ENCODE peak calls at places on chromosomes 11 and 22, in five cellular contexts. W, A, B, M and J are unnamed samples.

GRCh38 chr22:49042877-49043859 is 784.5 kb downstream of the BRD1 start:
- DNase-seq in A (no peak), B (no peak), M (no peak), W (no peak), J (no peak)

GRCh38 chr11:123580557-123581275 is 73.7 kb downstream of the SCN3B start:
- DNase-seq in A (peak), M (peak), B (peak), W (peak), J (peak)

GRCh38 chr11:78941226-78941851 is 366.7 kb upstream of the NARS2 start:
- DNase-seq in B (no peak), W (no peak), M (no peak), A (no peak), J (no peak)

GRCh38 chr22:20677684-20678242 is 96.2 kb upstream of the SERPIND1 start:
- DNase-seq in W (no peak), M (no peak), B (no peak), A (no peak), J (no peak)

GRCh38 chr11:3162410-3163240 is 2.5 kb downstream of the OSBPL5 start:
- DNase-seq in A (no peak), W (no peak), B (no peak), M (peak), J (no peak)

GRCh38 chr22:19937616-19938473 is 3.7 kb upstream of the COMT start:
- DNase-seq in A (no peak), M (no peak), W (no peak), B (no peak), J (no peak)

GRCh38 chr11:44726278-44727113 is at the start of gene TSPAN18:
- DNase-seq in A (peak), B (no peak), M (peak), W (no peak), J (no peak)

GRCh38 chr11:58334708-58335107 is 24.2 kb downstream of the OR5B17 start:
- DNase-seq in M (no peak), W (peak), B (no peak), A (no peak), J (no peak)

GRCh38 chr11:134261626-134262488 is 8.5 kb downstream of the ACAD8 start:
- DNase-seq in W (no peak), B (no peak), M (peak), A (no peak), J (no peak)

GRCh38 chr11:118106789-118107335 is 20.1 kb upstream of the SMIM35 start:
- DNase-seq in A (no peak), B (no peak), W (no peak), M (no peak), J (no peak)

GRCh38 chr11:833849-834311 is 1.1 kb downstream of the CD151 start:
- DNase-seq in B (no peak), A (no peak), W (peak), M (no peak), J (no peak)

GRCh38 chr22:31133911-31134310 is 6.4 kb downstream of the PLA2G3 start:
- DNase-seq in B (no peak), M (no peak), A (no peak), W (no peak), J (no peak)

GRCh38 chr11:111633756-111634362 is 31.6 kb downstream of the SIK2 start:
- DNase-seq in M (no peak), A (no peak), W (no peak), B (no peak), J (no peak)

GRCh38 chr11:123536690-123537437 is 106.8 kb downstream of the GRAMD1B start:
- DNase-seq in M (no peak), A (peak), B (peak), W (no peak), J (no peak)

GRCh38 chr11:45332486-45332934 is 46.4 kb upstream of the SYT13 start:
- DNase-seq in W (peak), A (peak), B (no peak), M (peak), J (no peak)

GRCh38 chr11:35276396-35276795 is 137.4 kb downstream of the CD44 start:
- DNase-seq in A (no peak), B (peak), W (no peak), M (no peak), J (no peak)

GRCh38 chr11:62033191-62034044 is 66.0 kb upstream of the FTH1 start:
- DNase-seq in M (no peak), B (no peak), A (no peak), W (no peak), J (no peak)

GRCh38 chr11:45213316-45213665 is 66.9 kb downstream of the PRDM11 start:
- DNase-seq in B (no peak), A (no peak), W (no peak), M (no peak), J (no peak)

GRCh38 chr22:22763512-22763911 is 119.1 kb downstream of the GGTLC2 start:
- DNase-seq in B (no peak), M (no peak), W (no peak), A (no peak), J (no peak)

GRCh38 chr11:62122076-62122475 is 1.7 kb upstream of the INCENP start:
- DNase-seq in A (no peak), M (peak), W (no peak), B (no peak), J (no peak)

GRCh38 chr11:17983569-17983968 is 29.3 kb downstream of the SERGEF start:
- DNase-seq in M (no peak), W (no peak), A (no peak), B (no peak), J (no peak)

GRCh38 chr22:22210375-22210774 is 34.2 kb upstream of the VPREB1 start:
- DNase-seq in M (no peak), B (no peak), W (peak), A (no peak), J (no peak)

GRCh38 chr22:30806391-30806861 is 111.8 kb downstream of the OSBP2 start:
- DNase-seq in B (no peak), A (no peak), W (peak), M (peak), J (no peak)

GRCh38 chr11:46248270-46249102 is 29.0 kb upstream of the CREB3L1 start:
- DNase-seq in M (no peak), A (no peak), B (no peak), W (peak), J (no peak)

GRCh38 chr11:44979536-44980399 is 29.1 kb upstream of the TP53I11 start:
- DNase-seq in A (peak), M (no peak), B (no peak), W (no peak), J (no peak)

GRCh38 chr11:12942157-12942556 is 67.0 kb upstream of the RASSF10 start:
- DNase-seq in M (no peak), B (no peak), W (no peak), A (no peak), J (no peak)

GRCh38 chr22:21047730-21048129 is 2.0 kb downstream of the LRRC74B start:
- DNase-seq in A (no peak), B (no peak), M (no peak), W (no peak), J (no peak)

GRCh38 chr11:128179049-128179448 is 408.3 kb downstream of the ETS1 start:
- DNase-seq in B (no peak), A (no peak), M (no peak), W (peak), J (no peak)

DNA sequence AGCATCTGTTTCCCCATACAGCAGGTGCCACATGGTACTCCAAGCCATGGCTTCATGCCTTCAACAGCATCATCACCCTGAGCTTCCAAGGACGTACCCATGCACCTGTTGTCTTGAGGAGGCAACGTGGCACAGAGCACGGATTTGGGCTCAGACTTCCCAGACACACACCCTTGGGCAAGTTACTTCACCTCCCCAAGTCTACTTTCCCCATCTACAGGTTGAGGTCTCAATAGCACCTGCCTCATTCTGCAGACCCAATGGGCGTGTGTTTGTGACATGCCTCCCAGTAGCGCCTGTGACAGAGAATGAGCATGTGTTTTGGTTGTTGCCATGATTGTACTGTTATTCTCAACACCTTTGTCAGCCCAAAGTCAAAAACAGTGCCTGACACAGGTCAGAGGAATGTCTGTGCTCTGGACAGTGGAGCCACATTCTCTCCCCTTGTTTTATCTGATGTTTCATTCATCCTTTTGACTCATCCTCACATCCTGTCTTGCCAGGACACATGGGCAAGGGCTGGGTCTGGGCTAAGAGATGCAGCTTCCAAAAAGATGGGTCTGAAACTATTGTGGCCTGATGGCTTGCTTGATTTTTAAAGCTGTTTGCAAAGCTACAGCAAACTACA is 53.4 kb upstream of the CCND1 start:
- DNase-seq in W (no peak), B (no peak), M (no peak), A (no peak), J (no peak)
- TF ChIP-seq CTCF in W (no peak), B (no peak), M (no peak), A (no peak), J (no peak)

GRCh38 chr11:66495401-66495844 is 15.0 kb upstream of the BBS1 start:
- DNase-seq in W (no peak), M (peak), B (no peak), A (no peak), J (no peak)
- TF ChIP-seq CTCF in W (no peak), M (peak), B (no peak), A (no peak), J (no peak)

GRCh38 chr22:17784776-17785175 is 10.5 kb upstream of the BID start:
- DNase-seq in B (no peak), M (no peak), A (no peak), W (no peak), J (no peak)

GRCh38 chr22:17787159-17788022 is 13.1 kb upstream of the BID start:
- DNase-seq in W (no peak), A (no peak), M (no peak), B (no peak), J (no peak)

GRCh38 chr22:17788023-17788330 is 13.7 kb upstream of the BID start:
- DNase-seq in B (no peak), A (no peak), M (no peak), W (no peak), J (no peak)

GRCh38 chr22:17785185-17786184 is 11.2 kb upstream of the BID start:
- DNase-seq in W (peak), M (peak), A (peak), B (no peak), J (peak)

DNA sequence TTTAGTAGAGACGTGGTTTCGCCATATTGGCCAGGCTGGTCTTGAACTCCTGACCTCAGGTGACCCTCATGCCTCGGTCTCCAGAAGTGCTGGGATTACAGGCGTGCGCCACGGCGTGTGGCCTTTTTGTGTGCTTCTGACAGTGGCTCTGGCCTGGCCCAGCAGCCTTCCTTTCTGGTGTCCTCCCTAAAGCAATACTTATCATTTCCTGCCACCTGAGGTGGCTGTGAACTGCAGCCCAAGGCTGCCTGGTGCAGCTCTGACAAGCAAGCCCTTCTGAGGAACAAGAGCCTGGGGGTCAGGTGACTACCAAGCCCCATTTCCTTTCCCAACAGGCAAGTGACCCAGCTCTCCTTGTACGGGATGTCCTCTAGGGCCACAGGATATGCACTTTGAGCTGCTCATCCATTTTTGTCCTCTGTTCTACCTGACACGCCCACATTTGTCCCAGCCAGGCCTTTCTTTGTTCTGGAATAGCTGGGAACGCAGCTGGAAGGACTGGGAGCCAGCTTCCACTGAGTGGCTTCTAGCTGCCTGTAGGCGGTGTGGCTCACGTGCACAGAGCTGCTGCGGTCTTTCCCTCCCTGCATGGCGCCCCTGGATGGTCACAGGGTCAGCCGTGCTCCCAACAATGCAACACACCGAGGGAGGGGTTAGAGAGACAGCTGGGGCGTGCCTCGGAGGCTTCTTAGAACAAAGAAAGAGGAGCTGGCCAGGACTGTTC is 12.3 kb upstream of the BID start:
- DNase-seq in A (peak), M (peak), B (peak), W (peak), J (no peak)
- TF ChIP-seq CTCF in A (peak), M (no peak), B (no peak), W (no peak), J (no peak)

DNA sequence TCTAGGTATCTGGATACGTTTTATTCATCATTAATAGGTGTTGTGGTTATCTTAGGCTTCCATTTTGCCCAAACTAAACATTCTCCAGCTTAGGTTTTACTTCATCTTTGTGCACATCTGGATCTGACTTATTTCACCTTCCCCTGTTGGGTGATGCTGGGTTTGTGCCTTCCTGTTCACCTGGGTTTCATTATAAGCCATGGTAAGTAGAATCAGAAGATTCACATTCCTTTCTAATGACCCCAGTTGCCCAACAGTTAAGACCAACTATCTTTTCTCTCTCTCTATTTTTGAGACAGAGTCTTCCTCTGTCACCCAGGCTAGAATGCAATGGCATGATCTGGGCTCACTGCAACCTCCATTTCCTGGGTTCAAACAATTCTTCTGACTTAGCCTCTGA is 44.6 kb downstream of the LMO2 start:
- DNase-seq in A (no peak), B (no peak), M (no peak), W (no peak), J (no peak)
- TF ChIP-seq CTCF in A (no peak), B (no peak), M (no peak), W (no peak), J (no peak)

GRCh38 chr11:113715273-113715672 is 9.2 kb upstream of the TMPRSS5 start:
- DNase-seq in W (no peak), M (no peak), A (no peak), B (no peak), J (no peak)
- TF ChIP-seq CTCF in W (no peak), M (no peak), A (no peak), B (no peak), J (no peak)

DNA sequence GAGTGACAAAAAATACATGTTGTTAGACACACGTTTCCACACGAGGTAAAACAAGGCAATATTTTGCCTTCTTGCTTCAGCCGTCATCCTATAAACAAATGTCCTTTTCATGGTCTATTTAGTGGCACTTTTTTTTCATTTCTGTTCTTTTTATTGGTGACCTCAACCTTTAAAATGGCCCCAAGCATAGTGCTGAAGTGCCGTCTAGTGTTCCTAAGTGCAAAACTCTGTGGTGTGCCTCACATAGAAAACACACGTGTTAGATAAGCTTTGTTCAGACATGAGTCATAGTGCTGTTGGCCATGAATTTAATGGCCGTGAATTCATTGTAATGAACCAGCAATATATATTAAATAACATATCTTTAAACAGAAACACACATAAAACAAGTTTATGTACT is 15.6 kb downstream of the OVCH2 start:
- DNase-seq in B (no peak), M (no peak), A (no peak), W (peak), J (no peak)
- TF ChIP-seq CTCF in B (no peak), M (no peak), A (no peak), W (no peak), J (no peak)

GRCh38 chr11:68878022-68878421 is 25.6 kb downstream of the MRPL21 start:
- DNase-seq in M (no peak), B (no peak), W (no peak), A (no peak), J (no peak)

GRCh38 chr11:68870470-68870869 is 28.8 kb upstream of the CPT1A start:
- DNase-seq in A (no peak), B (no peak), M (no peak), W (peak), J (no peak)

GRCh38 chr11:68868221-68868620 is 26.5 kb upstream of the CPT1A start:
- DNase-seq in W (no peak), A (no peak), M (no peak), B (no peak), J (no peak)

GRCh38 chr11:68867067-68867466 is 25.4 kb upstream of the CPT1A start:
- DNase-seq in W (no peak), M (no peak), B (no peak), A (no peak), J (no peak)

GRCh38 chr11:68872216-68873003 is 30.7 kb upstream of the CPT1A start:
- DNase-seq in W (no peak), B (no peak), M (no peak), A (no peak), J (no peak)
- TF ChIP-seq CTCF in W (no peak), B (no peak), M (no peak), A (no peak), J (no peak)

DNA sequence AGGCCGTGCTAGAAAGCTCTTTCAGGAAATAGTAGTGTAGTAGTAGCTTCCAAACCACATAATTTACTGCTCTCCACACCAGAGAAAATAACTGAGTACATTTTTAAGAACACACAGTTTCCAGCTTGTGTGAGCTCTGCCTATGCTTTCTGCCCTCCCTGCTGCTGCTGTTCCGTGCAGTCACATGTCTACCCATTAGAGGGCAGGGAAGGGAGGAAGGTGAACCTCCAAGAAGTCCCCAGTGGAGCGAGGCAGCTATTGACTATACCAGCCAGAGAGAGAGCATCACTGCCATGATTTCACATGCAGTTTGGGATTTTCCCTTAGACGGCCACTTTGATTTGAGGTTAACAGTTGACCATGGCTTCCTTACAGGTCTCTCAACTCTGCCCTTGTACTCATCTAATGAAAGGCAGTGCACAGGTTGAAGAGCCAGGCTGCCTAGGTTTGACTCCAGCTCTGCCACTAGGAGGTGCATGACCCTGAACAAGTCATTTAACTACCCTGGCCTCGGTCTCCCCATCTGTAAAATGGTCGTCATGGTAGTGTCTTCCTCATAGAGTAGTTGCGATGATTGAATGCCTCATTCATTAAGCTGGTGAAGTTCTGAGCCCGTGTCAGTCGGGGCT is 19.7 kb upstream of the CTTN start:
- DNase-seq in W (no peak), B (no peak), M (no peak), A (no peak), J (no peak)
- TF ChIP-seq CTCF in W (peak), B (no peak), M (no peak), A (no peak), J (no peak)